ENCODE peak calls at places on chromosomes 2 and 18, in five cellular contexts. K is pancreas, U is upper lobe of left lung, Y is GM20000, Q is fibroblast of villous mesenchyme. A is an unnamed sample.

GRCh38 chr2:28395334-28396061 is 2.8 kb downstream of the FOSL2 start:
- DNase-seq in Q (peak; percentile 89), K (peak; percentile 47), Y (no peak), U (peak; percentile 79), A (no peak)

GRCh38 chr18:23920054-23920453 is 94.5 kb upstream of the TTC39C start:
- DNase-seq in K (no peak), Y (no peak), U (no peak), Q (no peak), A (no peak)

GRCh38 chr2:54212456-54212855 is 43.6 kb downstream of the TSPYL6 start:
- DNase-seq in Q (peak; percentile 96), K (no peak), Y (no peak), U (no peak), A (no peak)

GRCh38 chr2:199460101-199460671 is 2.4 kb upstream of the SATB2 start:
- DNase-seq in U (no peak), K (no peak), Y (peak; percentile 32), Q (peak; percentile 39), A (no peak)

GRCh38 chr2:174788291-174788929 is 24.1 kb upstream of the CHRNA1 start:
- DNase-seq in Y (no peak), U (no peak), K (no peak), Q (peak; percentile 72), A (no peak)

GRCh38 chr2:168583710-168584521 is 127.8 kb downstream of the CERS6 start:
- DNase-seq in K (peak; percentile 16), Q (peak; percentile 41), Y (no peak), U (no peak), A (no peak)

GRCh38 chr2:101795033-101795432 is 97.5 kb downstream of the MAP4K4 start:
- DNase-seq in Y (no peak), K (no peak), U (no peak), Q (no peak), A (no peak)

GRCh38 chr2:464562-465309 is 176.8 kb upstream of the ALKAL2 start:
- DNase-seq in U (no peak), Y (peak; percentile 56), K (no peak), Q (no peak), A (no peak)

GRCh38 chr2:226684563-226684959 is 115.1 kb downstream of the IRS1 start:
- DNase-seq in Q (no peak), K (no peak), Y (no peak), U (no peak), A (no peak)

GRCh38 chr2:114609203-114609602 is 166.8 kb downstream of the DPP10 start:
- DNase-seq in Q (no peak), U (no peak), K (no peak), Y (no peak), A (no peak)

GRCh38 chr18:75161629-75162028 is 47.3 kb downstream of the PTGR3 start:
- DNase-seq in U (peak; percentile 35), Y (peak; percentile 47), Q (peak; percentile 57), K (no peak), A (no peak)

GRCh38 chr2:30026091-30027055 is 105.0 kb upstream of the ALK start:
- DNase-seq in Q (peak; percentile 36), Y (peak; percentile 34), U (no peak), K (peak; percentile 48), A (no peak)

GRCh38 chr2:169109502-169110409 is 40.4 kb downstream of the DHRS9 start:
- DNase-seq in U (peak; percentile 86), Y (peak; percentile 65), Q (peak; percentile 79), K (peak; percentile 78), A (peak; percentile 62)

GRCh38 chr2:7692657-7693161 is 775.5 kb downstream of the RNF144A start:
- DNase-seq in Q (peak; percentile 69), K (no peak), U (no peak), Y (no peak), A (no peak)

GRCh38 chr2:191677091-191677645 is 768 bp upstream of the NABP1 start:
- DNase-seq in Q (peak; percentile 93), K (no peak), Y (peak; percentile 55), U (peak; percentile 70), A (no peak)

GRCh38 chr2:64491426-64491825 is 32.7 kb upstream of the AFTPH start:
- DNase-seq in Q (no peak), K (no peak), Y (no peak), U (no peak), A (no peak)

GRCh38 chr18:50847192-50847591 is 27.4 kb upstream of the MRO start:
- DNase-seq in Q (peak; percentile 31), K (no peak), U (no peak), Y (no peak), A (no peak)

GRCh38 chr2:50529600-50530218 is 502.2 kb downstream of the NRXN1 start:
- DNase-seq in Q (peak; percentile 44), K (no peak), Y (peak; percentile 37), U (no peak), A (no peak)

GRCh38 chr18:25423267-25423666 is 71.3 kb upstream of the ZNF521 start:
- DNase-seq in U (no peak), Q (no peak), Y (no peak), K (no peak), A (no peak)

GRCh38 chr2:188276255-188276654 is 15.4 kb upstream of the GULP1 start:
- DNase-seq in U (no peak), K (no peak), Y (no peak), Q (no peak), A (no peak)

GRCh38 chr2:162073776-162074578 is at the start of gene DPP4:
- DNase-seq in K (peak; percentile 67), Q (no peak), Y (peak; percentile 88), U (peak; percentile 36), A (no peak)

GRCh38 chr2:8303322-8303832 is 378.5 kb upstream of the ID2 start:
- DNase-seq in Q (no peak), Y (peak; percentile 73), K (no peak), U (peak; percentile 76), A (peak; percentile 77)

GRCh38 chr2:69017876-69018275 is 4.9 kb downstream of the ANTXR1 start:
- DNase-seq in Y (no peak), K (no peak), Q (no peak), U (no peak), A (no peak)

GRCh38 chr2:20216130-20217025 is 8.6 kb downstream of the SDC1 start:
- DNase-seq in Q (no peak), K (no peak), U (no peak), Y (no peak), A (no peak)

GRCh38 chr2:55888941-55889340 is 34.6 kb downstream of the EFEMP1 start:
- DNase-seq in U (no peak), Y (no peak), Q (no peak), K (no peak), A (no peak)

GRCh38 chr18:62715829-62716678 is 713 bp downstream of the PHLPP1 start:
- DNase-seq in K (peak; percentile 70), U (peak; percentile 45), Y (peak; percentile 83), Q (peak; percentile 55), A (peak; percentile 56)

GRCh38 chr2:162317910-162318279 is 589 bp downstream of the IFIH1 start:
- DNase-seq in Q (peak; percentile 22), Y (no peak), K (peak; percentile 44), U (peak; percentile 47), A (peak; percentile 37)

DNA sequence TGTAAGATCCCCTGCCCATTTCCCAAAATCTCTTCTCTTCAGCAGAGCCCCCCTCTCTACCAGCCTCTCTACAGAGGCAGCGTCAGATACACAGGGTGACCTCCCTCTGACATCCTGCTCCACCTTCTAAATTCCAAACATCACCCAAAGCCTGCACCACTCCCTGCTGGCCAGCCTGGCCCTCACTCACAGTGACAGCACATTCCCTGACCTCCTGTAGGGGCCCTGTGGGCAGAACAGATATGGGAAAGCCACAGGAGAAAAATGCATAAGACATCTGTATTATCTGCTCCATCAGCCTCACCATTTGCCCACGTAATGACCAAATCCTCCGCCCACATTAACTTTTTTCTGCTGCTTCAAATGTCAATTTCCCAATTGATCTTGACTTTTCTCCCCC is 40.6 kb downstream of the TRABD2A start:
- DNase-seq in Q (no peak), Y (no peak), K (no peak), U (no peak), A (no peak)
- TF ChIP-seq CTCF in Q (peak; percentile 18), Y (no peak), K (no peak), U (no peak), A (no peak)

DNA sequence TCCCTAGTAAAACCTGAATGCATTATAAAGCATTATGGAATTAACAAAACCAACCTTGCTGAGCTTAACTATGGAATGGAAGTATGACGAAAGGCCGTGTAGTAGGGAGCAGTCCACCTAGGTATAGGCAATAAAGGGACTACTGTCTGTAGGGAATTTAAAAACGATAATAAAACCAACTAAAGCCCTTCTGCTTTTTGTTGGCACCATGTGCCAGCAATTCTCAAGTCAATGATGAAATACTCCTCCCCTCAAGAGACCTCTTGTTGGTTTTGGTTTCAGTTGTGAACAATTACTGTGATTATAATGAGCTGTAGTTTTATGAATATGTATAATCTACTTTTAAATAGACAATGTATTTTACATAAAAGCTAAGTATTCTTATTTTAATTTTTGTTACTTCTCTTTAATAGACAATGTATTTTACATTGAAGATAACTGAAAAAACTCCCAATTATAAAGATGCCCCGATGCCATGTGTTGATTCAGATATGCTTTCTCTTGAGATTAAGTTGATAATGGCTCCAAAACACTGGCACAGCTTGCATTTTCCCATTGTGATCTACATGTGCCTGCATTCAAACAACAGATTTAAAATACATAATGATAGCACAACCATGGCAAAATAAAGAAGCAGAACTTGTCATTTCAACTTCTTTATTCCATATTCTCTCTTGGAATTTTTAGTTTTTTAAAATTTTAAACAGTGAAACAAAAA is 55.5 kb upstream of the ZDBF2 start:
- DNase-seq in K (no peak), Q (peak; percentile 47), Y (no peak), U (no peak), A (no peak)
- TF ChIP-seq CTCF in K (no peak), Q (no peak), Y (no peak), U (no peak), A (no peak)

DNA sequence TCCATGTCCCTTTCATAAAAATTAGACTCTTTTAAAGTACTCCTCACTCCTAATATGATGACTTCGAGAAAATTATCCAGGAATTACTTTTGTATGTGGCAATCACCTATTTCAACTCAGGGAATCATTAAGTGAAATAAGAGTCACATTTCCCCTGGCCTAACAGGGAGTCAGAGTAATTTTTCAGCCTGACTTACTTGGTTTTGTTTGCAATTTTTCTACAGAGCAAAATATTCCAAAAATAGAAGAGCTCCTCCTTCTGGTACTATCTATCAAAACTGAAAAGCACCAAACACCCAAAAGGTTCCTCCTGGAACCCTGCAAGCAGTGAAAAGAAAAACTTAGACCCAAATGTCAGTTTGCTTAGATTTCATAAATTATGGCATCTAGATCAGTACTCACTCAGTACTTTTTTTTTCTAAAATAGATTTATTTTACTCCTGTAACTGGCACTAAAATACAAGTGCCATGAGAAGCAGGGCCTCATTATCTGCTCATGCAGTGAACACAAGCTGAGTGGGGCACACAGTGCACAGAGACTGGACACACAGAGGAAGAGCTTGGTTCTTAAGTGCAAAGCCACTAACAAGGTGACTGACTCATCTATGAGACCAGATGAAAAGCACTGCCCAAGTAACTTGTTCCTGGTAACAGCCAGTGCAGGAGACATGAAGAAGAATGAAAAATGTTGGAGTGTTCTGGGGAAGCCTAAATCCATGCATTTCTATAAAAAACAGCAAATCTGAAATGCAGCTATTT is 28.7 kb downstream of the ACAA2 start:
- DNase-seq in U (no peak), K (no peak), Q (peak; percentile 20), Y (no peak), A (no peak)
- TF ChIP-seq CTCF in U (no peak), K (no peak), Q (peak; percentile 40), Y (no peak), A (no peak)

DNA sequence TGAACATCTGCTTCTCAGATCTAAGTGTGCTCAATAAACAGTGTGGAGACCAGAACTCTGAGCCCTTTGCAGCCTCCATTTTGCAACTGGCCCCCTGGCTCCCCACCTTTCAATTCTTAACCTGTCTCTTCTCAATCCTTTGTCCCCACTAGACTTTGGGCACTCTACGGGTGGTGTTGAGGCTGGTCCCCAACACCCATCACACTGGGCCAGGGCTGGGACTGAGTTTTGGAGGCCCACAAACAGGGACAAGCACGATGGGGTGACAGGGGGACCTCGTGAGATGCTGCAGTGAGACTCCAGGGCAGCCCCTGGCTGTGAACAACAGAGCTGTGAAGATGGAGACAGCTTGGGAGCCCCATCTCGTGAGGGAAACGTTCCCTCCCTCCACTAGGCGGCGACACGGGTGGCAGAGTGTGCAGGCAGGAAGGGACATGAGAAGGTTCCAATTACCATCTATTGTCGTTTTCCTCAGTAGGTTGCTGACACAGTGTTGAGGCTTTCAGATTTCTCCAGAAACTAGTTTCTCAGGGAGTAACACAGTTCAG is 1.2 kb downstream of the ANKMY1 start:
- DNase-seq in K (peak; percentile 30), Y (peak; percentile 73), Q (peak; percentile 39), U (peak; percentile 36), A (peak; percentile 59)
- TF ChIP-seq CTCF in K (no peak), Y (peak; percentile 54), Q (peak; percentile 54), U (peak; percentile 34), A (peak; percentile 49)